ENCODE peak calls at places on chromosomes 4 and X, in ten cellular contexts. K, A, S, Q, I, W, J, T, M and R are unnamed samples.

GRCh38 chrX:44970709-44971108 is 97.7 kb downstream of the KDM6A start:
- DNase-seq in K (no peak), A (no peak), S (no peak), Q (no peak), I (no peak), W (no peak), J (no peak), T (no peak), M (no peak), R (no peak)

GRCh38 chr4:160299608-160300007 is 1196.7 kb downstream of the RAPGEF2 start:
- DNase-seq in K (no peak), A (no peak), S (no peak), Q (no peak), I (no peak), W (peak; percentile 15), J (no peak), T (no peak), M (no peak), R (no peak)

GRCh38 chr4:8537041-8537461 is 43.1 kb upstream of the GPR78 start:
- DNase-seq in K (peak; percentile 14), A (no peak), S (peak; percentile 90), Q (no peak), I (peak; percentile 80), W (peak; percentile 93), J (no peak), T (peak; percentile 80), M (no peak), R (peak; percentile 70)

GRCh38 chr4:89213382-89213701 is 94.3 kb downstream of the GPRIN3 start:
- DNase-seq in K (no peak), A (no peak), S (no peak), Q (no peak), I (no peak), W (no peak), J (no peak), T (no peak), M (no peak), R (no peak)

GRCh38 chr4:83328486-83328885 is 6.2 kb downstream of the HPSE start:
- DNase-seq in K (no peak), A (no peak), S (no peak), Q (no peak), I (no peak), W (no peak), J (no peak), T (no peak), M (peak; percentile 79), R (no peak)

GRCh38 chrX:11446331-11446730 is 153.1 kb downstream of the AMELX start:
- DNase-seq in K (no peak), A (no peak), S (peak; percentile 55), Q (no peak), I (no peak), W (no peak), J (no peak), T (no peak), M (no peak), R (no peak)

GRCh38 chr4:83362492-83363329 is 28.1 kb upstream of the HPSE start:
- DNase-seq in K (no peak), A (no peak), S (peak; percentile 34), Q (no peak), I (no peak), W (peak; percentile 38), J (peak; percentile 34), T (no peak), M (peak; percentile 33), R (peak; percentile 48)

GRCh38 chrX:72554448-72555140 is 18.0 kb downstream of the HDAC8 start:
- DNase-seq in K (no peak), A (no peak), S (no peak), Q (no peak), I (peak; percentile 76), W (peak; percentile 37), J (no peak), T (no peak), M (peak; percentile 77), R (peak; percentile 36)

GRCh38 chrX:154727418-154728323 is 23.2 kb downstream of the GAB3 start:
- DNase-seq in K (no peak), A (no peak), S (peak; percentile 77), Q (no peak), I (peak; percentile 28), W (peak; percentile 39), J (no peak), T (no peak), M (no peak), R (no peak)

GRCh38 chr4:2370597-2371320 is 47.7 kb downstream of the ZFYVE28 start:
- DNase-seq in K (no peak), A (peak; percentile 43), S (no peak), Q (peak; percentile 45), I (no peak), W (no peak), J (no peak), T (no peak), M (no peak), R (no peak)

GRCh38 chr4:112813790-112814189 is 176.8 kb downstream of the LARP7 start:
- DNase-seq in K (no peak), A (no peak), S (peak; percentile 34), Q (no peak), I (no peak), W (no peak), J (peak; percentile 47), T (no peak), M (no peak), R (no peak)

GRCh38 chr4:141646969-141647368 is 10.6 kb downstream of the IL15 start:
- DNase-seq in K (no peak), A (no peak), S (peak; percentile 77), Q (no peak), I (no peak), W (no peak), J (no peak), T (no peak), M (no peak), R (no peak)

GRCh38 chr4:81359207-81359606 is 112.5 kb downstream of the RASGEF1B start:
- DNase-seq in K (no peak), A (no peak), S (peak; percentile 70), Q (no peak), I (no peak), W (no peak), J (no peak), T (no peak), M (no peak), R (no peak)

GRCh38 chr4:183823394-183823793 is 81.7 kb upstream of the STOX2 start:
- DNase-seq in K (no peak), A (no peak), S (peak; percentile 41), Q (no peak), I (peak; percentile 58), W (peak; percentile 79), J (no peak), T (no peak), M (no peak), R (no peak)

GRCh38 chr4:88177981-88178632 is 19.7 kb upstream of the ABCG2 start:
- DNase-seq in K (no peak), A (no peak), S (peak; percentile 85), Q (no peak), I (peak; percentile 61), W (peak; percentile 81), J (no peak), T (no peak), M (peak; percentile 93), R (no peak)

GRCh38 chr4:154551872-154552686 is 1.9 kb upstream of the PLRG1 start:
- DNase-seq in K (peak; percentile 6), A (peak; percentile 87), S (peak; percentile 82), Q (peak; percentile 77), I (peak; percentile 75), W (peak; percentile 79), J (peak; percentile 56), T (peak; percentile 78), M (peak; percentile 71), R (peak; percentile 76)
- TF ChIP-seq CTCF in K (peak; percentile 70), A (peak; percentile 95), S (peak; percentile 86), Q (peak; percentile 89), I (peak; percentile 77), W (peak; percentile 78), J (peak; percentile 75), T (no peak), M (peak; percentile 89), R (peak; percentile 73)

GRCh38 chrX:151935358-151935757 is 22.7 kb downstream of the MAGEA4 start:
- DNase-seq in K (no peak), A (no peak), S (no peak), Q (no peak), I (no peak), W (no peak), J (no peak), T (no peak), M (no peak), R (no peak)

DNA sequence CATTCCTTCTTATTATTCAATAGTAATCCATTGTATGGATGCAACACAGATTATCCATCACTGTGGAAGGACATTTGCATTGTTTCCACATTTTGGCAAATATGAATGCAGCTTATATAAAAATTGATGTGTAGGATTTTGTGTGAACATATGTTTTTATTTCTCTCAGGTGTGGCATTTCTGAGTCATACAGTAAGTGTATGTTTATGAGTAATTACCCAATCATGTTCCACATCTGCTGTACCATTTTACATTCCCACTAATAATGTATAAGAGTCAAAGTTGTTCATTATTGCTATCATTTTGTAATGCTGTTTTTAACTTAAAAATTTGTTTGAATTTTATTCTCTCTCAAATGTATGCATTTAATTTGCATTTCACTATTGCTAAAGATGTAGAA is 25.5 kb downstream of the MAGEA4 start:
- DNase-seq in K (no peak), A (no peak), S (no peak), Q (no peak), I (no peak), W (no peak), J (no peak), T (no peak), M (no peak), R (no peak)
- TF ChIP-seq CTCF in K (no peak), A (no peak), S (no peak), Q (no peak), I (no peak), W (no peak), J (no peak), T (no peak), M (no peak), R (no peak)

GRCh38 chr4:995311-996026 is 2.3 kb upstream of the SLC26A1 start:
- DNase-seq in K (no peak), A (no peak), S (no peak), Q (no peak), I (no peak), W (no peak), J (no peak), T (no peak), M (no peak), R (no peak)
- TF ChIP-seq CTCF in K (no peak), A (no peak), S (peak; percentile 3), Q (no peak), I (no peak), W (no peak), J (no peak), T (no peak), M (peak; percentile 55), R (no peak)

GRCh38 chr4:48542888-48543287 is 52.8 kb downstream of the ZAR1 start:
- DNase-seq in K (no peak), A (no peak), S (no peak), Q (no peak), I (no peak), W (no peak), J (no peak), T (no peak), M (no peak), R (no peak)

GRCh38 chr4:48543796-48544195 is 53.7 kb downstream of the ZAR1 start:
- DNase-seq in K (no peak), A (no peak), S (peak; percentile 15), Q (no peak), I (no peak), W (no peak), J (no peak), T (no peak), M (no peak), R (no peak)

DNA sequence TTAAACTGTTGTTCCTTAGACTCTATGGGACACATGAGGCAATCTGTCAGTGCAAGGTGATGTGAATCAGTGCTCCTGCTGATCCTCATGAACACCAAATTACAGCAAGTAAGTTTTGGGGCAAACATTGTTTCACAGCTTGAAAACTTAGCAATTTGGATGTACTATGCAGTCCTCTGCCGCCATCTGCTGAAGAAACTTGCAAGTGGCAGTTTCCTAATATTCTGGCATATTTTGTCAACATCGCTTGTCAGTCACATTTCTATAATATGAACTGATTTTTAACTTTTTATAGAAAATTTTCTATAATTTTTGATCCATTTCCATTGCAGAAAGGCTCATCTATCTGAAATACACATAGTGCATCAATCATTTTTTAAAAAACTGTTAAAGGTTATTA is 56.3 kb downstream of the ZAR1 start:
- DNase-seq in K (no peak), A (no peak), S (peak; percentile 52), Q (no peak), I (peak; percentile 15), W (peak; percentile 39), J (no peak), T (no peak), M (peak; percentile 58), R (no peak)
- TF ChIP-seq CTCF in K (peak; percentile 31), A (peak; percentile 28), S (peak; percentile 75), Q (peak; percentile 48), I (peak; percentile 78), W (peak; percentile 58), J (peak; percentile 52), T (no peak), M (peak; percentile 77), R (no peak)